ENCODE peak calls at places on chromosomes 1 and 21, in eight cellular contexts. P is dorsolateral prefrontal cortex; E is HCT116; X is PC-3; C is cardiac muscle cell; R is CD4-positive, alpha-beta memory T cell; F is heart left ventricle; W is endodermal cell. Q is an unnamed sample.

GRCh38 chr1:31371560-31371959 is 1.3 kb downstream of the FABP3 start:
- DNase-seq in C (peak; percentile 14), P (no peak), R (no peak), E (no peak), F (no peak), W (no peak), X (no peak), Q (no peak)

GRCh38 chr1:19450811-19451564 is 34.4 kb downstream of the CAPZB start:
- DNase-seq in W (no peak), F (no peak), R (no peak), P (no peak), C (no peak), E (peak; percentile 37), X (peak; percentile 94), Q (peak; percentile 34)

GRCh38 chr1:110150330-110151174 is at the start of gene SLC6A17:
- DNase-seq in C (peak; percentile 46), X (no peak), P (peak; percentile 78), E (peak; percentile 65), F (no peak), W (peak; percentile 82), R (no peak), Q (no peak)

GRCh38 chr1:205688681-205689080 is 8.4 kb upstream of the SLC45A3 start:
- DNase-seq in P (no peak), C (no peak), W (no peak), X (no peak), E (no peak), F (no peak), R (no peak), Q (no peak)

GRCh38 chr1:201535046-201535777 is 3.7 kb upstream of the NAV1 start:
- DNase-seq in X (peak; percentile 37), P (no peak), F (no peak), E (peak; percentile 28), W (no peak), C (no peak), R (no peak), Q (no peak)

GRCh38 chr1:236421022-236421421 is 26.9 kb downstream of the EDARADD start:
- DNase-seq in E (no peak), P (no peak), R (no peak), C (no peak), W (no peak), F (no peak), X (peak; percentile 37), Q (no peak)

GRCh38 chr1:67020304-67020703 is 33.6 kb downstream of the SLC35D1 start:
- DNase-seq in W (no peak), C (no peak), X (no peak), R (no peak), E (no peak), P (no peak), F (no peak), Q (no peak)

GRCh38 chr1:10353282-10353681 is 45.6 kb upstream of the PGD start:
- DNase-seq in P (no peak), F (no peak), E (no peak), C (no peak), W (peak; percentile 69), X (no peak), R (no peak), Q (no peak)

GRCh38 chr1:115949156-115949555 is 27.2 kb upstream of the SLC22A15 start:
- DNase-seq in E (no peak), R (no peak), P (no peak), X (peak; percentile 69), W (no peak), C (no peak), F (no peak), Q (no peak)

GRCh38 chr1:161498646-161499045 is 6.6 kb upstream of the FCGR2A start:
- DNase-seq in R (no peak), F (no peak), E (no peak), P (no peak), W (no peak), X (no peak), C (no peak), Q (no peak)

GRCh38 chr1:162590101-162590500 is 28.6 kb downstream of the UAP1 start:
- DNase-seq in F (no peak), W (no peak), E (no peak), X (no peak), R (no peak), P (no peak), C (no peak), Q (no peak)

GRCh38 chr1:15786581-15786980 is 20.9 kb downstream of the UQCRHL start:
- DNase-seq in F (no peak), R (no peak), W (no peak), E (no peak), P (no peak), C (no peak), X (peak; percentile 48), Q (no peak)

GRCh38 chr1:15785683-15786082 is 21.8 kb downstream of the UQCRHL start:
- DNase-seq in P (no peak), F (no peak), X (no peak), E (no peak), W (no peak), C (no peak), R (no peak), Q (no peak)

DNA sequence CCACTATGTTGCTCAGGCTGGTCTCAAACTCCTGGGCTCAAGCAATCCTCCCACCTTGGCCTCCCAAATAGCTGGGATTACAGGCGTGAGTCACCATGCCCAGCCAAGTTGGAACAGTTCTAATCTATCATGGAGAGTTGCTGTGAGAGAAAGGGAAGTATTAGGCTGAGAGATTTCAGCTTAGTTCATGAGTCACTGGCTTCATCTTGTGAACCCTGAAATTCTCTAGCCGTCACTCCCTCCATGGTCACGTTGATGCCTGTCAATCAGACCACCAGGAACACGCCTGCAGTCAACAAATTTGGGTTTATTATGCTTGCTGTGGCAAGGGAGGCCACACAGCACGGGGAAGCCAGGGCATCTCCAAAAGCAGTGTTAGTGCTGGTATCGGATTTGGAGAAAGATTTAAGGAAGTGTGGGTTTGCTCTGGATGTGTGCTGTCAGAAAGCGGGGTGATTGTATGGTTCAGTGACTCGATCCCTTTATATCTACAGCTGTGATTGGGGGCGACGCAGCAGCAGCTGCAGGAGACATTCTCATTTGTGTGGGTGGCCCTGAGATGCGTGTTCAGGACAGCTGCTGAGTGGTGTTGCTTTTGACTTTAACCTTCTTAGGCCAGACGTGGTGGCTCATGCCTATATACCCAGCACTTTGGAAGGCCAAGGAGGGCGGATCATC is 18.7 kb downstream of the UQCRHL start:
- DNase-seq in R (no peak), X (peak; percentile 46), P (no peak), W (no peak), E (no peak), F (no peak), C (no peak), Q (no peak)
- H3K27ac ChIP-seq in R (no peak overlapping the region), X (peak overlapping the region; percentile 49), P (no peak overlapping the region), W (no peak overlapping the region), E (peak overlapping the region; percentile 23), F (no peak overlapping the region), C (no peak overlapping the region), Q (no peak overlapping the region)

DNA sequence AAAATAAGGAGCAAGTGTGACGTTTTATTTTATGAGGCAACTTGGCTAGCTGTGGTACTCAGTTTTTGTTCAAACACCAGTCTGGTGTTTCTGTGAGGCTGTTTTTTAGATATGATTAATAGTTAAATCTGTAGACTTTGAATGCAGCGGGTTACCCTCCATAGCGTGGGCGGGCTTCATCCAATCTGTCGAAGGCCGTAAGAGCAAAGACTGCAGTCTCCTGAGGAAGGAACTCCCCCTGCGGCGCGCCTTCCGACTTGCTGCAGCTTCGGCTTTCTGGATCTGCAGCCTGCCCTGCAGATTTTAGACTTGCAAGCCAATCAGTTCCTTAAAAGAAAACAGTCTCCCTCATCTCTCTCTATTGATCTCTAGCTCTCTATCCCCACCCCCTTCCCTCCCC is 4.2 kb upstream of the ZNF496 start:
- DNase-seq in W (peak; percentile 58), X (no peak), C (no peak), F (no peak), P (peak; percentile 42), E (no peak), R (no peak), Q (no peak)
- H3K27ac ChIP-seq in W (no peak overlapping the region), X (no peak overlapping the region), C (no peak overlapping the region), F (no peak overlapping the region), P (peak overlapping the region; percentile 24), E (no peak overlapping the region), R (no peak overlapping the region), Q (no peak overlapping the region)

GRCh38 chr21:34988139-34988538 is 61.0 kb downstream of the RUNX1 start:
- DNase-seq in X (no peak), W (no peak), C (no peak), R (no peak), P (no peak), F (no peak), E (no peak), Q (no peak)
- H3K27ac ChIP-seq in X (no peak overlapping the region), W (no peak overlapping the region), C (no peak overlapping the region), R (no peak overlapping the region), P (no peak overlapping the region), F (no peak overlapping the region), E (no peak overlapping the region), Q (no peak overlapping the region)

GRCh38 chr1:204567067-204567466 is 50.9 kb downstream of the MDM4 start:
- DNase-seq in W (no peak), E (no peak), X (peak; percentile 88), C (no peak), F (no peak), P (no peak), R (no peak), Q (no peak)
- H3K27ac ChIP-seq in W (no peak overlapping the region), E (no peak overlapping the region), X (peak overlapping the region; percentile 54), C (no peak overlapping the region), F (no peak overlapping the region), P (no peak overlapping the region), R (no peak overlapping the region), Q (no peak overlapping the region)

GRCh38 chr1:63904826-63905225 is 131.0 kb downstream of the ROR1 start:
- DNase-seq in R (no peak), C (no peak), X (no peak), W (peak; percentile 60), E (no peak), P (no peak), F (no peak), Q (no peak)
- H3K27ac ChIP-seq in R (no peak overlapping the region), C (no peak overlapping the region), X (no peak overlapping the region), W (no peak overlapping the region), E (no peak overlapping the region), P (no peak overlapping the region), F (no peak overlapping the region), Q (no peak overlapping the region)

GRCh38 chr1:151293093-151293492 is 11.0 kb downstream of the ZNF687 start:
- DNase-seq in X (no peak), P (no peak), R (no peak), E (no peak), F (no peak), C (no peak), W (no peak), Q (no peak)
- H3K27ac ChIP-seq in X (no peak overlapping the region), P (peak overlapping the region; percentile 45), R (no peak overlapping the region), E (no peak overlapping the region), F (no peak overlapping the region), C (peak overlapping the region; percentile 62), W (no peak overlapping the region), Q (no peak overlapping the region)

DNA sequence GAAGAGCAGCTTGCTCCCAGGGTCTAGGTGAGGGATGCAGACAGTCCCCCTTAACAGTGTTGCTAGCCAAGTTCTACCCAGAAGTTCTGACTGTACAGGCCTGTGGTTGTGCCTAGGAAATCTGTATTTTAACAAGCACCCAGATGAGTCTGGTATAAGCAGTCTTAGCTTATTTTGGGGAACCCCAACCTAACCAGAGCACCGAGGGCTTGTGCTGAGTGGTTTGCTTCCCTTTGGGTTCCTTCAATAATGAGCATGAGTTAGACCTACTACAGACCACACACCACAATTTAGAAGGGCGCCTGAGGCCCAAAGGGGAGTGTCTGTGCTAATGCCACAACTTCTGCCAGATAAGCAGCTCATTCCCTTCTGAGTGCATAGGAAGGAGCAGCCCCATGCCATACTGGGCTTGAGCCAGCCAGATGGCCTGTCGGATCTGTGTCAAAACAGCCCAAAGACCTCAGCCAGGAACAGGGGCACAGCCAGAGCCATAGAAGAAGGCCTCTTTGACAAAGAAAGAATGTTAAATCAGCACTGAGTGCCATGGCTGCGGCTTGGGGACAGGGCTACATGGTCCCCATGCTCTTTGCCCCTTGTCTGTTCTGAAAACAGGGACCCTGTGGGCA is 15.4 kb upstream of the LSS start:
- DNase-seq in W (no peak), X (no peak), F (no peak), P (no peak), R (no peak), C (no peak), E (no peak), Q (no peak)
- H3K27ac ChIP-seq in W (no peak overlapping the region), X (no peak overlapping the region), F (no peak overlapping the region), P (peak overlapping the region; percentile 45), R (no peak overlapping the region), C (no peak overlapping the region), E (no peak overlapping the region), Q (no peak overlapping the region)

Q was measured in gastrocnemius medialis.